ENCODE peak calls at places on chromosomes 2 and 18, in ten cellular contexts. One of them, this sample, is unnamed.
A peak's percentile ranks its signal among the peaks of the same experiment; 100 is the strongest.

GRCh38 chr2:33342171-33342570 is 134.3 kb upstream of the RASGRP3 start:
- DNase-seq in RWPE2: no peak
- DNase-seq in K562: no peak
- DNase-seq in stomach: no peak
- DNase-seq in gastrocnemius medialis: no peak
- DNase-seq in SK-N-SH: no peak
- DNase-seq in HCT116: no peak
- DNase-seq in aorta: no peak
- DNase-seq in PC-9: no peak
- DNase-seq in esophagus squamous epithelium: no peak
- DNase-seq in this sample: no peak

GRCh38 chr18:43180814-43181213 is 65.3 kb upstream of the RIT2 start:
- DNase-seq in gastrocnemius medialis: no peak
- DNase-seq in SK-N-SH: no peak
- DNase-seq in stomach: no peak
- DNase-seq in K562: no peak
- DNase-seq in esophagus squamous epithelium: no peak
- DNase-seq in HCT116: no peak
- DNase-seq in aorta: no peak
- DNase-seq in RWPE2: no peak
- DNase-seq in PC-9: no peak
- DNase-seq in this sample: no peak

GRCh38 chr2:157620956-157621355 is 7.7 kb downstream of the ACVR1C start:
- DNase-seq in aorta: no peak
- DNase-seq in K562: no peak
- DNase-seq in HCT116: no peak
- DNase-seq in RWPE2: no peak
- DNase-seq in SK-N-SH: no peak
- DNase-seq in stomach: no peak
- DNase-seq in PC-9: no peak
- DNase-seq in gastrocnemius medialis: no peak
- DNase-seq in esophagus squamous epithelium: no peak
- DNase-seq in this sample: no peak

GRCh38 chr2:101463885-101464653 is 10.8 kb downstream of the RFX8 start:
- DNase-seq in HCT116: no peak
- DNase-seq in K562: no peak
- DNase-seq in RWPE2: no peak
- DNase-seq in aorta: no peak
- DNase-seq in SK-N-SH: no peak
- DNase-seq in gastrocnemius medialis: no peak
- DNase-seq in esophagus squamous epithelium: no peak
- DNase-seq in stomach: no peak
- DNase-seq in PC-9: no peak
- DNase-seq in this sample: no peak

GRCh38 chr18:75865639-75866038 is 438.1 kb upstream of the SMIM21 start:
- DNase-seq in aorta: no peak
- DNase-seq in K562: no peak
- DNase-seq in stomach: no peak
- DNase-seq in SK-N-SH: no peak
- DNase-seq in gastrocnemius medialis: no peak
- DNase-seq in PC-9: no peak
- DNase-seq in HCT116: no peak
- DNase-seq in esophagus squamous epithelium: no peak
- DNase-seq in RWPE2: no peak
- DNase-seq in this sample: no peak

GRCh38 chr2:149924549-149925213 is 337.1 kb upstream of the MMADHC start:
- DNase-seq in K562: no peak
- DNase-seq in gastrocnemius medialis: no peak
- DNase-seq in stomach: no peak
- DNase-seq in PC-9: no peak
- DNase-seq in HCT116: no peak
- DNase-seq in aorta: no peak
- DNase-seq in RWPE2: no peak
- DNase-seq in SK-N-SH: no peak
- DNase-seq in esophagus squamous epithelium: no peak
- DNase-seq in this sample: no peak

GRCh38 chr2:96739051-96739632 is 722 bp downstream of the LMAN2L start:
- DNase-seq in gastrocnemius medialis: no peak
- DNase-seq in aorta: no peak
- DNase-seq in RWPE2: no peak
- DNase-seq in K562: no peak
- DNase-seq in HCT116: no peak
- DNase-seq in esophagus squamous epithelium: no peak
- DNase-seq in SK-N-SH: no peak
- DNase-seq in PC-9: peak; percentile 10
- DNase-seq in stomach: no peak
- DNase-seq in this sample: no peak

GRCh38 chr18:70781860-70782453 is 493.1 kb downstream of the SOCS6 start:
- DNase-seq in RWPE2: no peak
- DNase-seq in gastrocnemius medialis: no peak
- DNase-seq in PC-9: peak; percentile 36
- DNase-seq in esophagus squamous epithelium: no peak
- DNase-seq in HCT116: peak; percentile 15
- DNase-seq in aorta: no peak
- DNase-seq in SK-N-SH: peak; percentile 57
- DNase-seq in stomach: peak; percentile 45
- DNase-seq in K562: peak; percentile 18
- DNase-seq in this sample: no peak

GRCh38 chr18:48781041-48781989 is 169.4 kb downstream of the SMAD7 start:
- DNase-seq in SK-N-SH: peak; percentile 91
- DNase-seq in stomach: peak; percentile 79
- DNase-seq in HCT116: no peak
- DNase-seq in PC-9: no peak
- DNase-seq in esophagus squamous epithelium: no peak
- DNase-seq in RWPE2: no peak
- DNase-seq in K562: peak; percentile 89
- DNase-seq in aorta: peak; percentile 97
- DNase-seq in gastrocnemius medialis: peak; percentile 69
- DNase-seq in this sample: peak; percentile 99

DNA sequence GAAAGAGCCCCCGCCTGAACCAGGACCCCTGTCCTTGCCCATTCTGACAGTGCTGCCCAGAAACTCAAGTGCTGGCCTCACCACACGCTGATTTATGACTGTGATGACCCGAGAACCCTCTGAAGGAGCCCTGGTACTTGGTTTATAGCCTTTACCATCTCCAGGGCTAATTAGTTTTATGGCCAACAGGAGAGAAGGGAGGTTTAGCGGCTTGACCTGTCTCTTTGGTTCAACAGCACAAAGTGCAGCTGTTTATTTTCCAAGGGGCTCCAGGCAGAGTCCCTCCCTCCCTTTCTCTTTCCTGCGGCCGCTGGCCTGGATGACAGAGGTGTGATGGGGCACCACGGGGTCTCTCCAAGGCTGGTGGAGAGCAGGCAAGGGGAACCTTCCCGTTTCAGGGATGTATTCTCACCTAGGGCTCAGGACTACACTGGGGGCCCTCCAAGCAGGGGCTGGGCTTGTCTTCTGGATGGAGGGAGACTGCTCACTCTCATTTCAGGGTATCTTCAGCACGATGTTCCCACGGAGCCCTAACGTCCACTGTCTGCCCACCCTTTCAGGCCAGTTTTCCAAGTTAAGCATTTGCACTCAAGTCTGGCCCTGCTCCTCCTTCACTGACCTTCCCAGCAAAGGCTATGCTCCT is 174.2 kb upstream of the GLI2 start:
- DNase-seq in aorta: no peak
- DNase-seq in RWPE2: no peak
- DNase-seq in K562: no peak
- DNase-seq in SK-N-SH: no peak
- DNase-seq in stomach: no peak
- DNase-seq in gastrocnemius medialis: no peak
- DNase-seq in HCT116: no peak
- DNase-seq in PC-9: no peak
- DNase-seq in esophagus squamous epithelium: no peak
- DNase-seq in this sample: no peak
- H3K4me1 ChIP-seq in aorta: no peaks in the 10 kb centered on the region
- H3K4me1 ChIP-seq in RWPE2: no peaks in the 10 kb centered on the region
- H3K4me1 ChIP-seq in K562: no peaks in the 10 kb centered on the region
- H3K4me1 ChIP-seq in SK-N-SH: peaks cover 13% of the 10 kb centered on the region
- H3K4me1 ChIP-seq in stomach: peaks cover 19% of the 10 kb centered on the region
- H3K4me1 ChIP-seq in gastrocnemius medialis: peaks cover 9% of the 10 kb centered on the region
- H3K4me1 ChIP-seq in HCT116: no peaks in the 10 kb centered on the region
- H3K4me1 ChIP-seq in PC-9: peaks cover 29% of the 10 kb centered on the region
- H3K4me1 ChIP-seq in esophagus squamous epithelium: peaks cover 14% of the 10 kb centered on the region
- H3K4me1 ChIP-seq in this sample: peaks cover 26% of the 10 kb centered on the region

DNA sequence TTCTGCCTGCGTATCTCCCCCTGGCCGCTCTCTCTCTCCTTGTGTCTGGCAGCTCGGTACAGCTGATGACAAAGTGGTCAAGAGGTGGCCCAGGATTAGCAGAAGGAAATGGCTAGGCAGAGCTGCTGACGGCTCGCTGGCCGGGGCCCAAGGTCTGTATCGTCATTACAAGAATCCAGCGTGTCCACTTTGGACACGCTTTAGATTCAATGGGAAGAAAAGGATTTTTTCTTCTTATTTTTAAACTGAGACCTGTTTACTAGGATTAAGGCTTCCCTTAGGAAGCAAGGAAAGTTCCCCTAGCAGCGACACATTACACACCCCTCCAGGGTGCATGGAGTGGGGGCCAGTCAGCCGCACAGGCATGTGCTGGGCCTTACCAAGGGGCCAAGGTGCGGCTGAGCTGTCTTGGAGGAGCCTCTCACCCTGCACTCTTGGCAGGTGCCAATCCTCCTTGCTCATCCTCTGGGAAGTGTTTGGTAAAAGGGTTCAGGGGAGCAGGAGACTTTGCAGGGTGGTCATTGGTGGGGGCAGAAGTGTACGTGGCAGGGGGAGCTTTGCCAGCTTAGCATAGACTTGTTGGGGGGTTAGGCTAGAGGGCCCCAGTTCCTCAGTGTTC is 76.8 kb downstream of the POLR1A start:
- DNase-seq in esophagus squamous epithelium: no peak
- DNase-seq in stomach: no peak
- DNase-seq in K562: no peak
- DNase-seq in gastrocnemius medialis: peak; percentile 67
- DNase-seq in PC-9: no peak
- DNase-seq in RWPE2: peak; percentile 17
- DNase-seq in aorta: peak; percentile 88
- DNase-seq in HCT116: no peak
- DNase-seq in SK-N-SH: no peak
- DNase-seq in this sample: peak; percentile 95
- H3K36me3 ChIP-seq in esophagus squamous epithelium: peaks cover 100% of the 10 kb centered on the region
- H3K36me3 ChIP-seq in stomach: peaks cover 100% of the 10 kb centered on the region
- H3K36me3 ChIP-seq in K562: peaks cover 100% of the 10 kb centered on the region
- H3K36me3 ChIP-seq in gastrocnemius medialis: peaks cover 78% of the 10 kb centered on the region
- H3K36me3 ChIP-seq in PC-9: peaks cover 26% of the 10 kb centered on the region
- H3K36me3 ChIP-seq in RWPE2: peaks cover 51% of the 10 kb centered on the region
- H3K36me3 ChIP-seq in aorta: peaks cover 14% of the 10 kb centered on the region
- H3K36me3 ChIP-seq in HCT116: peaks cover 43% of the 10 kb centered on the region
- H3K36me3 ChIP-seq in SK-N-SH: peaks cover 81% of the 10 kb centered on the region
- H3K36me3 ChIP-seq in this sample: peaks cover 63% of the 10 kb centered on the region

GRCh38 chr2:9545502-9545901 is 10.1 kb downstream of the ADAM17 start:
- DNase-seq in PC-9: no peak
- DNase-seq in stomach: no peak
- DNase-seq in K562: no peak
- DNase-seq in gastrocnemius medialis: no peak
- DNase-seq in aorta: no peak
- DNase-seq in esophagus squamous epithelium: no peak
- DNase-seq in RWPE2: no peak
- DNase-seq in HCT116: no peak
- DNase-seq in SK-N-SH: no peak
- DNase-seq in this sample: no peak
- H3K4me1 ChIP-seq in PC-9: peaks cover 23% of the 10 kb centered on the region
- H3K4me1 ChIP-seq in stomach: peaks cover 12% of the 10 kb centered on the region
- H3K4me1 ChIP-seq in K562: peaks cover 5% of the 10 kb centered on the region
- H3K4me1 ChIP-seq in gastrocnemius medialis: peaks cover 13% of the 10 kb centered on the region
- H3K4me1 ChIP-seq in aorta: no peaks in the 10 kb centered on the region
- H3K4me1 ChIP-seq in esophagus squamous epithelium: peaks cover 65% of the 10 kb centered on the region
- H3K4me1 ChIP-seq in RWPE2: peaks cover 7% of the 10 kb centered on the region
- H3K4me1 ChIP-seq in HCT116: no peaks in the 10 kb centered on the region
- H3K4me1 ChIP-seq in SK-N-SH: peaks cover 14% of the 10 kb centered on the region
- H3K4me1 ChIP-seq in this sample: peaks cover 59% of the 10 kb centered on the region

GRCh38 chr2:203427061-203427460 is 98.9 kb downstream of the ABI2 start:
- DNase-seq in PC-9: no peak
- DNase-seq in K562: no peak
- DNase-seq in aorta: no peak
- DNase-seq in HCT116: no peak
- DNase-seq in RWPE2: no peak
- DNase-seq in gastrocnemius medialis: no peak
- DNase-seq in SK-N-SH: no peak
- DNase-seq in stomach: no peak
- DNase-seq in esophagus squamous epithelium: no peak
- DNase-seq in this sample: no peak

GRCh38 chr2:203437516-203437915 is 97.6 kb downstream of the RAPH1 start:
- DNase-seq in HCT116: no peak
- DNase-seq in gastrocnemius medialis: no peak
- DNase-seq in esophagus squamous epithelium: no peak
- DNase-seq in PC-9: no peak
- DNase-seq in RWPE2: no peak
- DNase-seq in stomach: no peak
- DNase-seq in K562: no peak
- DNase-seq in aorta: no peak
- DNase-seq in SK-N-SH: no peak
- DNase-seq in this sample: no peak

GRCh38 chr2:203436496-203436895 is 98.6 kb downstream of the RAPH1 start:
- DNase-seq in HCT116: no peak
- DNase-seq in PC-9: no peak
- DNase-seq in RWPE2: no peak
- DNase-seq in esophagus squamous epithelium: no peak
- DNase-seq in SK-N-SH: no peak
- DNase-seq in stomach: no peak
- DNase-seq in K562: no peak
- DNase-seq in gastrocnemius medialis: no peak
- DNase-seq in aorta: no peak
- DNase-seq in this sample: no peak

GRCh38 chr2:203432811-203433210 is 102.3 kb downstream of the RAPH1 start:
- DNase-seq in SK-N-SH: no peak
- DNase-seq in stomach: no peak
- DNase-seq in K562: no peak
- DNase-seq in aorta: no peak
- DNase-seq in gastrocnemius medialis: no peak
- DNase-seq in PC-9: no peak
- DNase-seq in RWPE2: no peak
- DNase-seq in HCT116: no peak
- DNase-seq in esophagus squamous epithelium: no peak
- DNase-seq in this sample: no peak

DNA sequence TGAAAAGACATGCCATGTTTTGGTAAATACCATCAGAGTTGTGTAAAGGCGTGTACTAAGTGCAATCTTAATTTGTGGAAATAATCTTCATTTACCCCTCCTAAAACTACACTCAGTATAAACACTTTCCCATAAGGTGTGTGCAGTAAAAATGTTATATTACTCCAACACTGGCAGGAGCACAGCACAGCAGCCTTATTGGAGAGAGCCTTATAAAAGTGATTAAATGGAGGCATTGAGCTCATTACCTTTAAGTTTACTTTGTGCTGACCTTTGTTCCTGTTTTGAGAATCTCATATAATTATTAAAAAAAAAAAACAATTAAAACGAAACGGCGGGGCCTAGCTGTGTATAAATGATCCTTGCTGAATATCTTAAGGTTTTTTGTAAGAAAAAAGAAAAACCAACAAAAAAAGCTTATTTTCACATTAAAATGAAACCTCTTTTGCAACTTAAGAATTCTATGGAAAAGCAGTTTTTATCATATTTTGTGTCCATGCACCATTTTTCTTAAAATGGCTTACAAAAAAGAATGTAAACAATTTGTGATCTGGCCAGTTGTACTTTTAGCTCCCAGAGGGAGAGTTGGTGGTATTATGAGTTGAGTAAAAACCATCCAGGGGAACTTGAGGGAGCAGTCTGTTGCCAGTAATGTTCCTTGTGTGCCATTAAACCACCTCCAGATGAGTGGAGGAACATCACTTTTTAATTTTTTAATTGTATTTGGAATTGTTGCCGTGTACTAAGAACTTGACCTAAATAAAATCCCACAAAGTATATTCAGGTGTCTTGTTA is 103.4 kb downstream of the ABI2 start:
- DNase-seq in esophagus squamous epithelium: no peak
- DNase-seq in K562: no peak
- DNase-seq in SK-N-SH: no peak
- DNase-seq in HCT116: no peak
- DNase-seq in stomach: no peak
- DNase-seq in PC-9: no peak
- DNase-seq in gastrocnemius medialis: no peak
- DNase-seq in aorta: no peak
- DNase-seq in RWPE2: no peak
- DNase-seq in this sample: no peak
- H3K36me3 ChIP-seq in esophagus squamous epithelium: peaks cover 43% of the 10 kb centered on the region
- H3K36me3 ChIP-seq in K562: peaks cover 5% of the 10 kb centered on the region
- H3K36me3 ChIP-seq in SK-N-SH: peaks cover 66% of the 10 kb centered on the region
- H3K36me3 ChIP-seq in HCT116: no peaks in the 10 kb centered on the region
- H3K36me3 ChIP-seq in stomach: peaks cover 22% of the 10 kb centered on the region
- H3K36me3 ChIP-seq in PC-9: no peaks in the 10 kb centered on the region
- H3K36me3 ChIP-seq in gastrocnemius medialis: no peaks in the 10 kb centered on the region
- H3K36me3 ChIP-seq in aorta: no peaks in the 10 kb centered on the region
- H3K36me3 ChIP-seq in RWPE2: peaks cover 40% of the 10 kb centered on the region
- H3K36me3 ChIP-seq in this sample: peaks cover 29% of the 10 kb centered on the region

This sample was measured in right atrium auricular region.